ENCODE peak calls at places on chromosome 12, in six cellular contexts. One of them, this sample, is unnamed.

GRCh38 chr12:10365716-10366433 is 24.0 kb downstream of the KLRK1 start:
- DNase-seq in GM20000: no peak
- DNase-seq in B cell: no peak
- DNase-seq in type B pancreatic cell: no peak
- DNase-seq in heart right ventricle: no peak
- DNase-seq in breast epithelium: no peak
- DNase-seq in this sample: peak; percentile 51

GRCh38 chr12:91613223-91613779 is 430.7 kb upstream of the DCN start:
- DNase-seq in breast epithelium: no peak
- DNase-seq in B cell: no peak
- DNase-seq in heart right ventricle: no peak
- DNase-seq in GM20000: no peak
- DNase-seq in type B pancreatic cell: no peak
- DNase-seq in this sample: no peak

GRCh38 chr12:49916129-49916919 is 12.6 kb upstream of the FAIM2 start:
- DNase-seq in breast epithelium: peak; percentile 5
- DNase-seq in heart right ventricle: no peak
- DNase-seq in B cell: no peak
- DNase-seq in type B pancreatic cell: no peak
- DNase-seq in GM20000: no peak
- DNase-seq in this sample: no peak

GRCh38 chr12:2212971-2213869 is 160.4 kb downstream of the CACNA1C start:
- DNase-seq in heart right ventricle: no peak
- DNase-seq in type B pancreatic cell: no peak
- DNase-seq in B cell: no peak
- DNase-seq in breast epithelium: no peak
- DNase-seq in GM20000: no peak
- DNase-seq in this sample: no peak

GRCh38 chr12:113292547-113292946 is 42.4 kb downstream of the SLC8B1 start:
- DNase-seq in heart right ventricle: no peak
- DNase-seq in B cell: no peak
- DNase-seq in breast epithelium: no peak
- DNase-seq in type B pancreatic cell: no peak
- DNase-seq in GM20000: no peak
- DNase-seq in this sample: no peak

GRCh38 chr12:4997939-4998338 is 45.7 kb upstream of the KCNA5 start:
- DNase-seq in GM20000: no peak
- DNase-seq in heart right ventricle: peak; percentile 17
- DNase-seq in breast epithelium: no peak
- DNase-seq in type B pancreatic cell: no peak
- DNase-seq in B cell: no peak
- DNase-seq in this sample: peak; percentile 82

GRCh38 chr12:43208627-43209026 is 343.4 kb downstream of the ADAMTS20 start:
- DNase-seq in B cell: no peak
- DNase-seq in breast epithelium: no peak
- DNase-seq in type B pancreatic cell: no peak
- DNase-seq in GM20000: no peak
- DNase-seq in heart right ventricle: peak; percentile 11
- DNase-seq in this sample: peak; percentile 68

GRCh38 chr12:11879306-11879705 is 191.4 kb upstream of the BCL2L14 start:
- DNase-seq in B cell: no peak
- DNase-seq in type B pancreatic cell: no peak
- DNase-seq in heart right ventricle: no peak
- DNase-seq in breast epithelium: no peak
- DNase-seq in GM20000: no peak
- DNase-seq in this sample: peak; percentile 36

GRCh38 chr12:72207756-72208155 is 64.4 kb upstream of the TRHDE start:
- DNase-seq in heart right ventricle: no peak
- DNase-seq in breast epithelium: no peak
- DNase-seq in B cell: no peak
- DNase-seq in GM20000: no peak
- DNase-seq in type B pancreatic cell: no peak
- DNase-seq in this sample: no peak

GRCh38 chr12:6469609-6470374 is 685 bp downstream of the VAMP1 start:
- DNase-seq in B cell: no peak
- DNase-seq in breast epithelium: no peak
- DNase-seq in GM20000: no peak
- DNase-seq in heart right ventricle: no peak
- DNase-seq in type B pancreatic cell: no peak
- DNase-seq in this sample: no peak

GRCh38 chr12:6469092-6469491 is 1.4 kb downstream of the VAMP1 start:
- DNase-seq in B cell: no peak
- DNase-seq in GM20000: no peak
- DNase-seq in breast epithelium: no peak
- DNase-seq in heart right ventricle: no peak
- DNase-seq in type B pancreatic cell: no peak
- DNase-seq in this sample: no peak

GRCh38 chr12:6471992-6472366 is 1.5 kb upstream of the VAMP1 start:
- DNase-seq in breast epithelium: no peak
- DNase-seq in GM20000: no peak
- DNase-seq in heart right ventricle: no peak
- DNase-seq in B cell: no peak
- DNase-seq in type B pancreatic cell: no peak
- DNase-seq in this sample: peak; percentile 15

GRCh38 chr12:6472491-6472890 is 2.0 kb upstream of the VAMP1 start:
- DNase-seq in type B pancreatic cell: no peak
- DNase-seq in GM20000: no peak
- DNase-seq in breast epithelium: no peak
- DNase-seq in B cell: no peak
- DNase-seq in heart right ventricle: no peak
- DNase-seq in this sample: no peak

GRCh38 chr12:6470375-6471163 is at the start of gene VAMP1:
- DNase-seq in GM20000: peak; percentile 96
- DNase-seq in heart right ventricle: peak; percentile 98
- DNase-seq in breast epithelium: peak; percentile 98
- DNase-seq in B cell: peak; percentile 97
- DNase-seq in type B pancreatic cell: peak; percentile 97
- DNase-seq in this sample: peak; percentile 98
- TF ChIP-seq CTCF in GM20000: no peak
- TF ChIP-seq CTCF in heart right ventricle: no peak
- TF ChIP-seq CTCF in breast epithelium: no peak
- TF ChIP-seq CTCF in B cell: no peak
- TF ChIP-seq CTCF in type B pancreatic cell: no peak
- TF ChIP-seq CTCF in this sample: no peak

GRCh38 chr12:84397846-84398245 is 514.8 kb downstream of the SLC6A15 start:
- DNase-seq in GM20000: no peak
- DNase-seq in type B pancreatic cell: no peak
- DNase-seq in B cell: no peak
- DNase-seq in breast epithelium: no peak
- DNase-seq in heart right ventricle: no peak
- DNase-seq in this sample: no peak

GRCh38 chr12:84397279-84397678 is 515.3 kb downstream of the SLC6A15 start:
- DNase-seq in type B pancreatic cell: no peak
- DNase-seq in heart right ventricle: no peak
- DNase-seq in breast epithelium: no peak
- DNase-seq in GM20000: no peak
- DNase-seq in B cell: no peak
- DNase-seq in this sample: peak; percentile 5
- TF ChIP-seq CTCF in type B pancreatic cell: peak; percentile 57
- TF ChIP-seq CTCF in heart right ventricle: no peak
- TF ChIP-seq CTCF in breast epithelium: no peak
- TF ChIP-seq CTCF in GM20000: no peak
- TF ChIP-seq CTCF in B cell: no peak
- TF ChIP-seq CTCF in this sample: no peak

GRCh38 chr12:13940466-13940865 is 40.9 kb downstream of the GRIN2B start:
- DNase-seq in heart right ventricle: no peak
- DNase-seq in B cell: no peak
- DNase-seq in breast epithelium: no peak
- DNase-seq in GM20000: no peak
- DNase-seq in type B pancreatic cell: no peak
- DNase-seq in this sample: no peak

GRCh38 chr12:13945236-13945635 is 36.2 kb downstream of the GRIN2B start:
- DNase-seq in GM20000: no peak
- DNase-seq in breast epithelium: no peak
- DNase-seq in type B pancreatic cell: no peak
- DNase-seq in B cell: no peak
- DNase-seq in heart right ventricle: no peak
- DNase-seq in this sample: no peak

GRCh38 chr12:13942826-13943225 is 38.6 kb downstream of the GRIN2B start:
- DNase-seq in type B pancreatic cell: no peak
- DNase-seq in heart right ventricle: no peak
- DNase-seq in GM20000: no peak
- DNase-seq in B cell: no peak
- DNase-seq in breast epithelium: no peak
- DNase-seq in this sample: no peak

GRCh38 chr12:13937735-13938134 is 43.7 kb downstream of the GRIN2B start:
- DNase-seq in B cell: no peak
- DNase-seq in type B pancreatic cell: no peak
- DNase-seq in heart right ventricle: no peak
- DNase-seq in breast epithelium: no peak
- DNase-seq in GM20000: no peak
- DNase-seq in this sample: no peak

GRCh38 chr12:13941258-13942249 is 39.8 kb downstream of the GRIN2B start:
- DNase-seq in heart right ventricle: peak; percentile 19
- DNase-seq in B cell: no peak
- DNase-seq in type B pancreatic cell: no peak
- DNase-seq in breast epithelium: no peak
- DNase-seq in GM20000: peak; percentile 56
- DNase-seq in this sample: peak; percentile 59
- TF ChIP-seq CTCF in heart right ventricle: peak; percentile 49
- TF ChIP-seq CTCF in B cell: no peak
- TF ChIP-seq CTCF in type B pancreatic cell: peak; percentile 80
- TF ChIP-seq CTCF in breast epithelium: no peak
- TF ChIP-seq CTCF in GM20000: no peak
- TF ChIP-seq CTCF in this sample: peak; percentile 11

GRCh38 chr12:116427200-116427932 is 131.8 kb upstream of the MAP1LC3B2 start:
- DNase-seq in breast epithelium: no peak
- DNase-seq in B cell: no peak
- DNase-seq in heart right ventricle: no peak
- DNase-seq in type B pancreatic cell: no peak
- DNase-seq in GM20000: no peak
- DNase-seq in this sample: no peak

GRCh38 chr12:116423053-116423452 is 136.1 kb upstream of the MAP1LC3B2 start:
- DNase-seq in breast epithelium: no peak
- DNase-seq in B cell: no peak
- DNase-seq in type B pancreatic cell: no peak
- DNase-seq in heart right ventricle: no peak
- DNase-seq in GM20000: no peak
- DNase-seq in this sample: peak; percentile 78

GRCh38 chr12:116425256-116426193 is 133.7 kb upstream of the MAP1LC3B2 start:
- DNase-seq in breast epithelium: no peak
- DNase-seq in heart right ventricle: no peak
- DNase-seq in B cell: no peak
- DNase-seq in type B pancreatic cell: no peak
- DNase-seq in GM20000: no peak
- DNase-seq in this sample: no peak

GRCh38 chr12:116430911-116431565 is 128.1 kb upstream of the MAP1LC3B2 start:
- DNase-seq in GM20000: no peak
- DNase-seq in heart right ventricle: no peak
- DNase-seq in type B pancreatic cell: no peak
- DNase-seq in breast epithelium: no peak
- DNase-seq in B cell: no peak
- DNase-seq in this sample: no peak

DNA sequence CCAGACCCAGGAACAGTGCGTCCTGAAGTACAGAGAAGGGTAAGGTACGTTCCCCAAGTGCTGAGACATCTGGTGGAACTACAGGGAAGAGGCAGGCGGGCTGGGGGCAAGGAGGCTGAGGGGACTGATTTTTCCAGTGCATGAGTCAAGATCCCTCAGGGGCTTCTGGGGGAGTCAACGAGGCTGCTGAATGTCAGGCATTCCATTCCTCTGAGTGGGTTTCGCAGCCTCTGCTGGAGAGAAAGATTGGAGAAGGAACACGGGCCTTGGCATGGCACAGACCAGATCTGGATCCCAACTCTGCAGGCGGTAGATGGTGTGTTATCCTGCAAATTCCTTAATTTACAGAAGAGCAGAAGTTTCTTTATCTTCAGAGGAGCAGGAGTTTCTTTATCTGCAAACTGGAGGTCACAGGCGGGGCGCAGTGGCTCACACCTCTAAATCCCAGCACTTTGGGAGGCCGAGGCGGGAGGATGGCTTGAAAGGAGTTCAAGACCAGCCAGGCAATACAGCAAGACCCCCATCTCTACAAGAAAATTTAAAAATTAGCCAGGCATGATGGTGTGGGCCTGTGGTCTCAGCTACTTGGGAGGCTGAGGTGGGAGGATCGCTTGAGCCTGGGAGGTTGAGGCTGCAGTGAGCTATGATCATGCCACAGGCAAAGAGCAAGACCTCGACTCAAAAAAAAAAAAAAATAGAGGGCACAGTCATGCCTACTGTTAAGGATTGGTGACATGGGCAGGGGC is 132.6 kb upstream of the MAP1LC3B2 start:
- DNase-seq in B cell: no peak
- DNase-seq in breast epithelium: no peak
- DNase-seq in heart right ventricle: peak; percentile 23
- DNase-seq in GM20000: no peak
- DNase-seq in type B pancreatic cell: peak; percentile 71
- DNase-seq in this sample: peak; percentile 99
- TF ChIP-seq CTCF in B cell: no peak
- TF ChIP-seq CTCF in breast epithelium: no peak
- TF ChIP-seq CTCF in heart right ventricle: no peak
- TF ChIP-seq CTCF in GM20000: no peak
- TF ChIP-seq CTCF in type B pancreatic cell: peak; percentile 43
- TF ChIP-seq CTCF in this sample: peak; percentile 68

GRCh38 chr12:27940756-27941402 is 31.7 kb downstream of the PTHLH start:
- DNase-seq in type B pancreatic cell: no peak
- DNase-seq in breast epithelium: peak; percentile 70
- DNase-seq in GM20000: peak; percentile 66
- DNase-seq in B cell: peak; percentile 34
- DNase-seq in heart right ventricle: peak; percentile 61
- DNase-seq in this sample: peak; percentile 87
- TF ChIP-seq CTCF in type B pancreatic cell: peak; percentile 96
- TF ChIP-seq CTCF in breast epithelium: peak; percentile 74
- TF ChIP-seq CTCF in GM20000: peak; percentile 57
- TF ChIP-seq CTCF in B cell: peak; percentile 86
- TF ChIP-seq CTCF in heart right ventricle: peak; percentile 83
- TF ChIP-seq CTCF in this sample: peak; percentile 86

DNA sequence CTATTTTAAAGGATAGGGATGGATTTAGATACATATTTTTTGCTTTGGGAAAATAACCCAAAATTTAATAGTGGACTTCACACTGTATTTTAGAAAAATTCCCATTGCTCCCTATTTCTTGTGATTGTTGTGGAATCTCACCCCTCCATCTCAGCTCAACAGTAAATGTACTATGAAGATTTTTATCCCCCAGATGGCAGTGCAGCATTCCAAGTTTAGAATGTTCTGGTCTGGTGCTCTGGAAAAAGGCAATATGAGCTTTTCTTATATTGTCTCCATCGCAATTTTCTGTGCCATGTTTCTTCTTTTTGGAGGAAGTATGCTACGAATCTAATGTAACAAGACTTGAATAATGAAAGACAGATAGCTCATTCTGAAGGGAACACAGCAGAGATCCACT is 471.7 kb upstream of the SYT1 start:
- DNase-seq in heart right ventricle: no peak
- DNase-seq in GM20000: no peak
- DNase-seq in B cell: no peak
- DNase-seq in breast epithelium: no peak
- DNase-seq in type B pancreatic cell: no peak
- DNase-seq in this sample: peak; percentile 61
- TF ChIP-seq CTCF in heart right ventricle: no peak
- TF ChIP-seq CTCF in GM20000: no peak
- TF ChIP-seq CTCF in B cell: no peak
- TF ChIP-seq CTCF in breast epithelium: no peak
- TF ChIP-seq CTCF in type B pancreatic cell: peak; percentile 47
- TF ChIP-seq CTCF in this sample: peak; percentile 19

DNA sequence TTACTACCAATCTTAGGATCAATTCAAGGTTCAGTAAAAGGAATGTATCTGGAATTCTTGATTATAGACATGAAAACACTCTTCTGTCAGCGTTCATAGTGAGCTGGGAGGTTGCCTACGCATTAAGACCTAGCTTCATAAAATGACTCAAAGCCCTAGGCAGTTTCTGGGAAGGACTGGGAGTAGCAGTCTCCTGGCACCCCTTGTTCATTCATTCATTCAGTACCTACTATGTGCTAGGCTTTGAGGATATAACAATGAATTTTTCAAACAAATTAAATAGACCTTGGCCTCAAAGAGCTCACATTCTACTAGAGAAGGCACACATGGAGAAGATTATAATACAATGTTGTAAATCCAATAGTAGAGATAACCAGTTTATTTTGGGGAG is 46.1 kb downstream of the MDM2 start:
- DNase-seq in B cell: no peak
- DNase-seq in GM20000: no peak
- DNase-seq in breast epithelium: no peak
- DNase-seq in heart right ventricle: no peak
- DNase-seq in type B pancreatic cell: no peak
- DNase-seq in this sample: no peak
- TF ChIP-seq CTCF in B cell: no peak
- TF ChIP-seq CTCF in GM20000: no peak
- TF ChIP-seq CTCF in breast epithelium: no peak
- TF ChIP-seq CTCF in heart right ventricle: no peak
- TF ChIP-seq CTCF in type B pancreatic cell: no peak
- TF ChIP-seq CTCF in this sample: no peak